ENCODE peak calls at places on chromosome 22, in four cellular contexts. U is CD8-positive, alpha-beta T cell; K is iris pigment epithelial cell; G is cardiac muscle cell. F is an unnamed sample.
A peak's percentile ranks its signal among the peaks of the same experiment; 100 is the strongest.

GRCh38 chr22:33076368-33076767 is 18.2 kb upstream of the SYN3 start:
- DNase-seq in U (no peak), K (peak; percentile 5), G (peak; percentile 79), F (no peak)

GRCh38 chr22:48952256-48953102 is 875.2 kb downstream of the BRD1 start:
- DNase-seq in U (peak; percentile 23), K (no peak), G (no peak), F (no peak)

GRCh38 chr22:35357883-35358621 is 22.8 kb upstream of the HMOX1 start:
- DNase-seq in U (no peak), K (no peak), G (no peak), F (no peak)

GRCh38 chr22:24153353-24153752 is 27.9 kb upstream of the SUSD2 start:
- DNase-seq in U (peak; percentile 82), K (peak; percentile 47), G (no peak), F (no peak)

GRCh38 chr22:27785818-27786217 is 15.7 kb downstream of the MN1 start:
- DNase-seq in U (no peak), K (no peak), G (no peak), F (no peak)

GRCh38 chr22:32517921-32518320 is 43.3 kb downstream of the FBXO7 start:
- DNase-seq in U (no peak), K (no peak), G (no peak), F (no peak)

GRCh38 chr22:37775785-37776638 is 31.7 kb upstream of the GCAT start:
- DNase-seq in U (no peak), K (peak; percentile 69), G (no peak), F (peak; percentile 68)

GRCh38 chr22:44338906-44339305 is 26.2 kb upstream of the SHISAL1 start:
- DNase-seq in U (no peak), K (no peak), G (no peak), F (no peak)

GRCh38 chr22:32836286-32836859 is 34.9 kb downstream of the TIMP3 start:
- DNase-seq in U (no peak), K (peak; percentile 17), G (no peak), F (peak; percentile 18)

GRCh38 chr22:46326066-46326680 is 9.3 kb upstream of the TRMU start:
- DNase-seq in U (no peak), K (no peak), G (no peak), F (no peak)

GRCh38 chr22:44259366-44260215 is 53.2 kb downstream of the SHISAL1 start:
- DNase-seq in U (no peak), K (no peak), G (no peak), F (no peak)

GRCh38 chr22:21755855-21756284 is 20.3 kb upstream of the YPEL1 start:
- DNase-seq in U (no peak), K (peak; percentile 82), G (no peak), F (peak; percentile 82)

GRCh38 chr22:33803883-33804282 is 116.4 kb downstream of the LARGE1 start:
- DNase-seq in U (no peak), K (no peak), G (no peak), F (no peak)

GRCh38 chr22:37267128-37267587 is 15.2 kb upstream of the CYTH4 start:
- DNase-seq in U (peak; percentile 86), K (peak; percentile 23), G (peak; percentile 74), F (peak; percentile 15)

GRCh38 chr22:27996529-27996925 is 77.5 kb upstream of the PITPNB start:
- DNase-seq in U (no peak), K (no peak), G (no peak), F (no peak)

GRCh38 chr22:23673826-23674690 is 16.8 kb upstream of the RGL4 start:
- DNase-seq in U (no peak), K (no peak), G (no peak), F (no peak)

GRCh38 chr22:29305836-29306174 is 645 bp upstream of the GAS2L1 start:
- DNase-seq in U (no peak), K (no peak), G (no peak), F (no peak)

GRCh38 chr22:20566420-20567260 is 59.2 kb downstream of the MED15 start:
- DNase-seq in U (peak; percentile 88), K (peak; percentile 81), G (no peak), F (peak; percentile 80)

GRCh38 chr22:42697542-42698013 is 23.1 kb downstream of the A4GALT start:
- DNase-seq in U (no peak), K (peak; percentile 80), G (peak; percentile 96), F (peak; percentile 87)

GRCh38 chr22:20422965-20423635 is 14.5 kb downstream of the SCARF2 start:
- DNase-seq in U (no peak), K (no peak), G (no peak), F (no peak)

GRCh38 chr22:33674357-33674756 is 245.9 kb downstream of the LARGE1 start:
- DNase-seq in U (no peak), K (no peak), G (no peak), F (no peak)

GRCh38 chr22:41286639-41287091 is 678 bp upstream of the RANGAP1 start:
- DNase-seq in U (no peak), K (no peak), G (no peak), F (no peak)

GRCh38 chr22:19704355-19705015 is 9.8 kb upstream of the SEPTIN5 start:
- DNase-seq in U (no peak), K (no peak), G (no peak), F (no peak)

GRCh38 chr22:24157783-24158170 is 23.5 kb upstream of the SUSD2 start:
- DNase-seq in U (no peak), K (no peak), G (no peak), F (no peak)

GRCh38 chr22:21760640-21761039 is 25.0 kb upstream of the YPEL1 start:
- DNase-seq in U (no peak), K (peak; percentile 95), G (no peak), F (peak; percentile 88)

GRCh38 chr22:43238526-43239006 is 51.6 kb upstream of the TTLL12 start:
- DNase-seq in U (no peak), K (no peak), G (no peak), F (no peak)

GRCh38 chr22:47805394-47805935 is 1043.0 kb downstream of the TBC1D22A start:
- DNase-seq in U (peak; percentile 25), K (no peak), G (no peak), F (no peak)

GRCh38 chr22:30285176-30285845 is 4.0 kb downstream of the CASTOR1 start:
- DNase-seq in U (no peak), K (no peak), G (no peak), F (no peak)